ENCODE peak calls at places on chromosomes 4 and X, in five cellular contexts. O, F, U, V and L are unnamed samples.

GRCh38 chr4:28015996-28016395 is 1155.4 kb downstream of the STIM2 start:
- DNase-seq in O (no peak), F (no peak), U (no peak), V (no peak), L (no peak)

GRCh38 chr4:118955515-118955914 is 66.9 kb downstream of the SYNPO2 start:
- DNase-seq in O (no peak), F (no peak), U (no peak), V (no peak), L (no peak)

GRCh38 chr4:139642364-139642763 is 23.3 kb upstream of the MGST2 start:
- DNase-seq in O (no peak), F (no peak), U (peak), V (no peak), L (peak)

GRCh38 chrX:8191022-8191421 is 20.0 kb upstream of the VCX2 start:
- DNase-seq in O (no peak), F (peak), U (peak), V (no peak), L (peak)

GRCh38 chrX:22126311-22126710 is 94.2 kb downstream of the PHEX start:
- DNase-seq in O (no peak), F (no peak), U (peak), V (no peak), L (peak)

GRCh38 chr4:46032061-46032460 is 91.8 kb downstream of the GABRG1 start:
- DNase-seq in O (no peak), F (no peak), U (no peak), V (no peak), L (no peak)

GRCh38 chr4:47913858-47914218 is 545 bp downstream of the NFXL1 start:
- DNase-seq in O (peak), F (peak), U (peak), V (peak), L (peak)

GRCh38 chr4:2755821-2756690 is at the start of gene TNIP2:
- DNase-seq in O (peak), F (peak), U (peak), V (peak), L (peak)

GRCh38 chrX:6898371-6898770 is 249.1 kb upstream of the STS start:
- DNase-seq in O (no peak), F (no peak), U (no peak), V (no peak), L (no peak)

GRCh38 chrX:19746919-19747671 is 140.3 kb downstream of the SH3KBP1 start:
- DNase-seq in O (no peak), F (no peak), U (no peak), V (no peak), L (no peak)

GRCh38 chrX:103688949-103689348 is 2.5 kb upstream of the MORF4L2 start:
- DNase-seq in O (no peak), F (no peak), U (peak), V (peak), L (peak)

GRCh38 chr4:142324572-142324971 is 521.5 kb downstream of the INPP4B start:
- DNase-seq in O (no peak), F (no peak), U (no peak), V (no peak), L (no peak)

GRCh38 chr4:41683321-41683720 is 65.2 kb downstream of the PHOX2B start:
- DNase-seq in O (no peak), F (no peak), U (no peak), V (no peak), L (no peak)

GRCh38 chr4:145618210-145618911 is 824 bp upstream of the MMAA start:
- DNase-seq in O (peak), F (no peak), U (no peak), V (no peak), L (no peak)

GRCh38 chr4:7457201-7458065 is 22.7 kb upstream of the PSAPL1 start:
- DNase-seq in O (no peak), F (no peak), U (no peak), V (no peak), L (no peak)

GRCh38 chrX:21940356-21940829 is at the start of gene SMS:
- DNase-seq in O (peak), F (peak), U (peak), V (peak), L (peak)

GRCh38 chr4:103204114-103204513 is 6.0 kb upstream of the CENPE start:
- DNase-seq in O (no peak), F (no peak), U (peak), V (no peak), L (peak)

GRCh38 chr4:154332681-154333421 is 158.7 kb downstream of the DCHS2 start:
- DNase-seq in O (peak), F (no peak), U (peak), V (peak), L (no peak)

GRCh38 chr4:7285244-7286122 is 93.1 kb downstream of the SORCS2 start:
- DNase-seq in O (no peak), F (peak), U (no peak), V (no peak), L (no peak)

GRCh38 chrX:133415276-133416105 is at the start of gene GPC4:
- DNase-seq in O (no peak), F (peak), U (peak), V (peak), L (peak)

GRCh38 chrX:47229427-47229826 is 3.4 kb upstream of the USP11 start:
- DNase-seq in O (no peak), F (no peak), U (no peak), V (no peak), L (no peak)

GRCh38 chr4:144300616-144301015 is 160.1 kb upstream of the GYPA start:
- DNase-seq in O (no peak), F (no peak), U (no peak), V (no peak), L (no peak)

GRCh38 chr4:139015948-139016451 is 419 bp downstream of the NOCT start:
- DNase-seq in O (peak), F (peak), U (peak), V (peak), L (no peak)

GRCh38 chr4:17142232-17142711 is 243.8 kb upstream of the LDB2 start:
- DNase-seq in O (no peak), F (no peak), U (peak), V (no peak), L (no peak)

GRCh38 chrX:12497832-12498591 is 293.2 kb upstream of the PRPS2 start:
- DNase-seq in O (no peak), F (no peak), U (peak), V (no peak), L (peak)

GRCh38 chr4:151667025-151667424 is 93.8 kb downstream of the GATB start:
- DNase-seq in O (no peak), F (no peak), U (no peak), V (no peak), L (no peak)

GRCh38 chrX:150841466-150842197 is 56.8 kb downstream of the CD99L2 start:
- DNase-seq in O (no peak), F (no peak), U (peak), V (no peak), L (peak)

GRCh38 chr4:79723507-79723906 is 315.5 kb upstream of the GK2 start:
- DNase-seq in O (no peak), F (no peak), U (no peak), V (no peak), L (no peak)

GRCh38 chr4:21454196-21454595 is 494.4 kb downstream of the KCNIP4 start:
- DNase-seq in O (no peak), F (no peak), U (no peak), V (no peak), L (no peak)

GRCh38 chr4:155207534-155208257 is 740 bp upstream of the NPY2R start:
- DNase-seq in O (no peak), F (no peak), U (peak), V (peak), L (peak)

GRCh38 chr4:61380865-61381264 is 180.7 kb downstream of the ADGRL3 start:
- DNase-seq in O (no peak), F (no peak), U (no peak), V (peak), L (no peak)